ENCODE peak calls at places on chromosomes 12 and 14, in five cellular contexts. O is neural progenitor cell, U is gastrocnemius medialis, S is caudate nucleus, C is DND-41. V is an unnamed sample.

GRCh38 chr14:35506927-35507326 is 27.0 kb upstream of the INSM2 start:
- DNase-seq in O (no peak), U (no peak), S (no peak), C (no peak), V (no peak)

GRCh38 chr14:89899917-89900680 is 54.4 kb downstream of the EFCAB11 start:
- DNase-seq in O (peak), U (no peak), S (no peak), C (peak), V (no peak)

GRCh38 chr14:46769292-46769691 is 117.7 kb upstream of the RPL10L start:
- DNase-seq in O (no peak), U (no peak), S (no peak), C (no peak), V (no peak)

GRCh38 chr12:120367924-120368788 is 808 bp downstream of the MSI1 start:
- DNase-seq in O (peak), U (no peak), S (no peak), C (no peak), V (no peak)

GRCh38 chr14:94936411-94936892 is 166.5 kb upstream of the GSC start:
- DNase-seq in O (peak), U (peak), S (peak), C (no peak), V (no peak)

GRCh38 chr12:105164068-105164467 is 56.5 kb downstream of the WASHC4 start:
- DNase-seq in O (no peak), U (no peak), S (no peak), C (no peak), V (no peak)

GRCh38 chr12:5580911-5581488 is 149.1 kb downstream of the NTF3 start:
- DNase-seq in O (no peak), U (no peak), S (no peak), C (no peak), V (no peak)

GRCh38 chr14:73180385-73180805 is 44.1 kb downstream of the PSEN1 start:
- DNase-seq in O (no peak), U (no peak), S (no peak), C (no peak), V (no peak)

GRCh38 chr12:132310181-132311040 is 19.0 kb downstream of the GALNT9 start:
- DNase-seq in O (no peak), U (no peak), S (no peak), C (no peak), V (no peak)

GRCh38 chr12:61667676-61668075 is 592.5 kb upstream of the USP15 start:
- DNase-seq in O (peak), U (no peak), S (no peak), C (no peak), V (no peak)

GRCh38 chr12:145369-145960 is 68.5 kb downstream of the SLC6A12 start:
- DNase-seq in O (no peak), U (no peak), S (no peak), C (no peak), V (no peak)

GRCh38 chr12:42960087-42960527 is 370.6 kb upstream of the PRICKLE1 start:
- DNase-seq in O (no peak), U (no peak), S (no peak), C (no peak), V (no peak)

GRCh38 chr12:113069149-113069548 is 12.6 kb downstream of the DTX1 start:
- DNase-seq in O (no peak), U (no peak), S (no peak), C (no peak), V (no peak)

GRCh38 chr14:22070119-22070982 is 396.7 kb upstream of the OR4E1 start:
- DNase-seq in O (peak), U (peak), S (no peak), C (peak), V (peak)

GRCh38 chr14:50018236-50019210 is 97.8 kb downstream of the VCPKMT start:
- DNase-seq in O (no peak), U (peak), S (no peak), C (no peak), V (no peak)

GRCh38 chr14:96273629-96274028 is 17.6 kb downstream of the BDKRB1 start:
- DNase-seq in O (no peak), U (no peak), S (no peak), C (no peak), V (no peak)

GRCh38 chr12:108337235-108338223 is 1.6 kb downstream of the CMKLR1 start:
- DNase-seq in O (peak), U (no peak), S (no peak), C (peak), V (no peak)

GRCh38 chr14:82724296-82724695 is 1190.6 kb upstream of the SEL1L start:
- DNase-seq in O (no peak), U (no peak), S (no peak), C (no peak), V (no peak)

GRCh38 chr14:50060871-50061663 is 55.3 kb downstream of the VCPKMT start:
- DNase-seq in O (no peak), U (peak), S (no peak), C (peak), V (no peak)

GRCh38 chr14:73467377-73467776 is 9.0 kb upstream of the NUMB start:
- DNase-seq in O (no peak), U (no peak), S (no peak), C (no peak), V (no peak)

GRCh38 chr12:69241444-69242092 is 2.2 kb downstream of the CPSF6 start:
- DNase-seq in O (no peak), U (no peak), S (no peak), C (no peak), V (no peak)

GRCh38 chr14:80798878-80799277 is 142.7 kb downstream of the CEP128 start:
- DNase-seq in O (no peak), U (no peak), S (no peak), C (no peak), V (no peak)

GRCh38 chr12:113194971-113195391 is 9.5 kb downstream of the RITA1 start:
- DNase-seq in O (peak), U (no peak), S (no peak), C (no peak), V (no peak)

GRCh38 chr12:75660107-75660530 is 148.7 kb upstream of the KRR1 start:
- DNase-seq in O (no peak), U (no peak), S (no peak), C (no peak), V (no peak)

GRCh38 chr12:82687020-82687951 is 580 bp downstream of the TMTC2 start:
- DNase-seq in O (peak), U (peak), S (peak), C (no peak), V (peak)

GRCh38 chr12:116525418-116526001 is 33.7 kb upstream of the MAP1LC3B2 start:
- DNase-seq in O (no peak), U (peak), S (no peak), C (no peak), V (no peak)

GRCh38 chr12:8917751-8918150 is 3.4 kb downstream of the PHC1 start:
- DNase-seq in O (no peak), U (no peak), S (no peak), C (no peak), V (no peak)

GRCh38 chr12:53336137-53336785 is at the start of gene SP7:
- DNase-seq in O (peak), U (no peak), S (no peak), C (no peak), V (no peak)

GRCh38 chr12:27560126-27560525 is 36.1 kb downstream of the PPFIBP1 start:
- DNase-seq in O (no peak), U (no peak), S (no peak), C (no peak), V (no peak)

GRCh38 chr12:99372257-99372933 is 275.2 kb upstream of the GARIN6 start:
- DNase-seq in O (no peak), U (no peak), S (no peak), C (no peak), V (no peak)

GRCh38 chr14:56592746-56593544 is 13.3 kb downstream of the TMEM260 start:
- DNase-seq in O (no peak), U (no peak), S (no peak), C (no peak), V (no peak)

GRCh38 chr12:121364657-121365265 is 12.6 kb upstream of the ANAPC5 start:
- DNase-seq in O (no peak), U (no peak), S (no peak), C (no peak), V (no peak)

GRCh38 chr14:65258391-65258790 is 154.1 kb upstream of the FUT8 start:
- DNase-seq in O (no peak), U (no peak), S (no peak), C (no peak), V (no peak)

GRCh38 chr12:44654641-44655625 is 221.2 kb downstream of the NELL2 start:
- DNase-seq in O (peak), U (no peak), S (no peak), C (no peak), V (no peak)

GRCh38 chr12:77500124-77500523 is 330.6 kb upstream of the NAV3 start:
- DNase-seq in O (no peak), U (no peak), S (no peak), C (no peak), V (no peak)

GRCh38 chr14:93120952-93121834 is 5.5 kb upstream of the ITPK1 start:
- DNase-seq in O (no peak), U (no peak), S (no peak), C (no peak), V (no peak)

GRCh38 chr12:3222935-3223334 is 145.8 kb downstream of the TSPAN9 start:
- DNase-seq in O (no peak), U (no peak), S (no peak), C (no peak), V (no peak)

GRCh38 chr12:131808744-131809371 is 19.3 kb upstream of the MMP17 start:
- DNase-seq in O (no peak), U (no peak), S (no peak), C (no peak), V (no peak)

GRCh38 chr14:101595887-101596721 is 34.8 kb downstream of the DIO3 start:
- DNase-seq in O (no peak), U (no peak), S (no peak), C (peak), V (peak)
- H3K27ac ChIP-seq in O (no peak), U (no peak), S (no peak), C (peak), V (peak)

DNA sequence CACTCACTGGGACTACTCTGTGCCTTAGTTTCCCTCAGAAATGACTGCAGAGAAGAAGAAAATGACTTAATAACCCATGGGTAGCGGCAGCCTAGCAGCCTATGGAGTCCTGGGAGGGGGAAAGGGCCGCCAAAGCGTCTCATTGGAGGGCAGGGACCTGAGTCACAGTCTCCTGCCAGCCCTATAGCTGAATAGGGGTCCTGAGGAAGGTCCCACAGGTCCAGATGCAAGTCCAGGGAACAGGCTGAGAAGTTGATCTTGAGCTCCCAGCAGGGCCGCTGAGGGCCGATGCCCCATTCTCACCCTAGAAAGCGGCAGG is 1.4 kb downstream of the HDAC7 start:
- DNase-seq in O (no peak), U (no peak), S (no peak), C (no peak), V (no peak)
- H3K27ac ChIP-seq in O (no peak), U (peak), S (peak), C (no peak), V (peak)

GRCh38 chr12:50597200-50598195 is 92.7 kb downstream of the DIP2B start:
- DNase-seq in O (no peak), U (no peak), S (peak), C (peak), V (peak)
- H3K27ac ChIP-seq in O (peak), U (no peak), S (peak), C (no peak), V (no peak)

GRCh38 chr14:105468621-105469241 is 5.9 kb upstream of the CRIP2 start:
- DNase-seq in O (no peak), U (peak), S (no peak), C (no peak), V (no peak)

GRCh38 chr14:105470812-105471771 is 3.5 kb upstream of the CRIP2 start:
- DNase-seq in O (peak), U (no peak), S (no peak), C (no peak), V (no peak)

GRCh38 chr14:105467942-105468471 is 6.6 kb upstream of the CRIP2 start:
- DNase-seq in O (no peak), U (no peak), S (no peak), C (no peak), V (no peak)

GRCh38 chr14:105470163-105470811 is 4.3 kb upstream of the CRIP2 start:
- DNase-seq in O (no peak), U (no peak), S (no peak), C (no peak), V (no peak)

DNA sequence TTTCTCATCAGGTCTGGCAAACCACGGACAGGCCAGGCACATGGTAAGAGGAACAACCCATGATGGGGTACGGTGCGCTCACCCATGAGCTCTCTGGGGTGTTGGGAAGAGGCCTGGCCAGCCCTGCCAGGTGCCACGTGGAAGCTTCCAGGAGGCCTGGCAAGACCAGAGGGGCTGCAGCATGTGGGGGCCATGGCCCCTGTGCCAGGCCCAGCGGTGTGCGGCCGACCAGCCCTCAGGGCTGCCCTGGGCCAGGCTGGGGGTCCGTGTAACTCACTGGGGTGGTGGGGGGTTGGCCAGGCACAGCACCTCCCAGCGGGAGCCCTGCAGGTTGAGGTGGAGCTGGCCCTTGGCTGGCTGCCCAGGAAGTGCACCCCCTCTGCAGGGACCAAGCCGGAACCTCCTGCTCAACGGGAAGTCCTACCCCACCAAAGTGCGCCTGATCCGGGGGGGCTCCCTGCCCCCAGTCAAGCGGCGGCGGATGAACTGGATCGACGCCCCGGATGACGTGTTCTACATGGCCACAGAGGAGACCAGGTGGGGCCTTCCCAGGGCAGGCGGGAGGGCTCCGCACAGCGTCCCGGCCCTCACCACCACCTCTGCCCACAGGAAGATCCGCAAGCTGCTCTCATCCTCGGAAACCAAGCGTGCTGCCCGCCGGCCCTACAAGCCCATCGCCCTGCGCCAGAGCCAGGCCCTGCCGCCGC is 5.0 kb upstream of the CRIP2 start:
- DNase-seq in O (no peak), U (no peak), S (no peak), C (no peak), V (no peak)
- H3K27ac ChIP-seq in O (no peak), U (peak), S (peak), C (no peak), V (no peak)

GRCh38 chr12:51028126-51028810 is 2.1 kb upstream of the SLC11A2 start:
- DNase-seq in O (peak), U (peak), S (no peak), C (peak), V (no peak)
- H3K27ac ChIP-seq in O (no peak), U (no peak), S (no peak), C (no peak), V (no peak)

GRCh38 chr14:68779761-68780323 is 13.0 kb downstream of the ZFP36L1 start:
- DNase-seq in O (no peak), U (peak), S (no peak), C (peak), V (peak)

GRCh38 chr14:68780358-68781160 is 12.3 kb downstream of the ZFP36L1 start:
- DNase-seq in O (peak), U (peak), S (no peak), C (peak), V (no peak)

GRCh38 chr14:68774771-68775613 is 17.9 kb downstream of the ZFP36L1 start:
- DNase-seq in O (no peak), U (peak), S (no peak), C (no peak), V (no peak)

GRCh38 chr14:68775614-68776126 is 17.2 kb downstream of the ZFP36L1 start:
- DNase-seq in O (no peak), U (peak), S (no peak), C (no peak), V (no peak)

DNA sequence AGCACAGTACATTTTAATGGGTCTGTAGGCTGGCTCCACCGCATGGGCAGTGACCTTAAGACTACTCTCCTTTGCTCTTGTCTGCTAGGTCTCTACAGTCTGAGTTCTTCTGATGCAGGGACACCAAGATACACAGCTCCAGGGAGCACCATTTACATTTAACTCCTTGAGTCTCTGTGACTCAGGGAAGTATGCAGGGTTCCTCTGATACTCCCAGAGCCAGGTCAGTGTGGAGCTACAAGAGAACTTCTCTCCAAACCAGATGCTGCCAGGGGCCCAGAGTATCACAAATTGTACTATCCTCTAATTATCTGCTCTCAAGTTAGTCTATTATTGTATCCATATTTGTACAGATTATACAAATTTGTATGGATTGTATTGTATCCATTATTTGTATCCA is 15.2 kb downstream of the ZFP36L1 start:
- DNase-seq in O (no peak), U (no peak), S (no peak), C (no peak), V (no peak)
- H3K27ac ChIP-seq in O (no peak), U (peak), S (no peak), C (no peak), V (no peak)

DNA sequence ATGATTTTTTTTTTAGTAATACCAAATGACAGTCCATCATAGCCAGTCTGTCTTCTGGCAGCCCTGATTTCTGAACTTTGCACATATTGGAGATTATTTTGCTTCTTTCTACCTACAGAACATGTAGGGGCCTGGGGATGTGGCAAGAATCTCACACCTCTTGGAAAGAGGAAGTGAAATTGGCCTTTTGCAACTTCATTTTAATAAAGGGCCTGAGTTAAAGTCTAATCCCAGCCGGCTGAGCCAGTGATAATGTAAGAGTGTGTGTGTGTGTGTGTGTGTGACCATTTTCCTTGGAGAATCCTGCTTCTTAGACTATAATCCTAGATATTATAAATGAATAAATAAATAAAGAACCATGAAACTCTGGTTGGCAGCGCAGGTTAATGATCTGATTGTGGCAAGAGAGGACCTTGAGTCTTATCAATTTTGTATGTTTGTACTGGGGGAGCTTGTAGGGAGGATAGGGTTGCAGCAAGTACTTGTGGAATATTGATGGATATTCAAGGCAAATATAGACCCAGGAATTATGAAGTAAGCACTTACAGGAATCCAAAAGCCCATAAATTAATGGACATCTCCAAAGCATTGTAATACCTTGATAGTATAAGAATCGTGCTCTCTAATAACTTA is 233.2 kb upstream of the AMIGO2 start:
- DNase-seq in O (no peak), U (no peak), S (no peak), C (no peak), V (no peak)
- H3K27ac ChIP-seq in O (no peak), U (no peak), S (no peak), C (no peak), V (no peak)

GRCh38 chr12:16523570-16524331 is 82.2 kb downstream of the LMO3 start:
- DNase-seq in O (no peak), U (no peak), S (no peak), C (no peak), V (no peak)
- H3K27ac ChIP-seq in O (no peak), U (no peak), S (no peak), C (no peak), V (no peak)